ENCODE peak calls at places on chromosomes 4 and X, in seven cellular contexts. D, T, H, R, B, A and X are unnamed samples.

GRCh38 chrX:104329731-104330130 is 75.0 kb upstream of the ESX1 start:
- DNase-seq in D (no peak), T (no peak), H (no peak), R (no peak), B (no peak), A (no peak), X (peak; percentile 51)

GRCh38 chr4:8703857-8704495 is 111.4 kb downstream of the CPZ start:
- DNase-seq in D (no peak), T (no peak), H (no peak), R (no peak), B (no peak), A (no peak), X (no peak)

GRCh38 chrX:33194289-33194688 is 17.1 kb downstream of the DMD start:
- DNase-seq in D (no peak), T (no peak), H (no peak), R (no peak), B (no peak), A (no peak), X (no peak)

GRCh38 chr4:52425751-52426326 is 233.3 kb downstream of the USP46 start:
- DNase-seq in D (no peak), T (no peak), H (no peak), R (no peak), B (no peak), A (no peak), X (no peak)

GRCh38 chrX:132041016-132041415 is 17.9 kb downstream of the STK26 start:
- DNase-seq in D (peak; percentile 58), T (no peak), H (no peak), R (no peak), B (peak; percentile 28), A (peak; percentile 10), X (peak; percentile 19)

GRCh38 chrX:103362504-103362903 is 6.2 kb downstream of the TCEAL9 start:
- DNase-seq in D (peak; percentile 89), T (no peak), H (no peak), R (peak; percentile 27), B (peak; percentile 38), A (peak; percentile 64), X (no peak)

GRCh38 chrX:49163555-49164419 is 1.2 kb downstream of the MAGIX start:
- DNase-seq in D (peak; percentile 92), T (peak; percentile 98), H (peak; percentile 90), R (peak; percentile 89), B (peak; percentile 76), A (peak; percentile 75), X (peak; percentile 86)

GRCh38 chrX:13252726-13253125 is 67.1 kb downstream of the ATXN3L start:
- DNase-seq in D (no peak), T (no peak), H (no peak), R (no peak), B (peak; percentile 33), A (peak; percentile 36), X (no peak)

GRCh38 chrX:150269613-150270254 is 93.4 kb upstream of the MAMLD1 start:
- DNase-seq in D (peak; percentile 34), T (no peak), H (peak; percentile 53), R (no peak), B (peak; percentile 9), A (peak; percentile 11), X (no peak)

GRCh38 chr4:178612725-178613124 is 1170.5 kb upstream of the AGA start:
- DNase-seq in D (no peak), T (no peak), H (no peak), R (no peak), B (no peak), A (no peak), X (no peak)

GRCh38 chr4:152290522-152290921 is 245.4 kb downstream of the FBXW7 start:
- DNase-seq in D (no peak), T (no peak), H (no peak), R (no peak), B (peak; percentile 25), A (no peak), X (no peak)

GRCh38 chr4:122963222-122963621 is 40.8 kb upstream of the NUDT6 start:
- DNase-seq in D (no peak), T (no peak), H (no peak), R (no peak), B (peak; percentile 76), A (peak; percentile 31), X (peak; percentile 16)

GRCh38 chr4:56653461-56654237 is 27.4 kb downstream of the HOPX start:
- DNase-seq in D (no peak), T (no peak), H (no peak), R (no peak), B (no peak), A (no peak), X (no peak)

GRCh38 chrX:105552395-105552794 is 269.9 kb upstream of the NRK start:
- DNase-seq in D (peak; percentile 18), T (no peak), H (no peak), R (no peak), B (peak; percentile 76), A (no peak), X (peak; percentile 1)

GRCh38 chrX:56499372-56499771 is 64.1 kb upstream of the UBQLN2 start:
- DNase-seq in D (no peak), T (no peak), H (no peak), R (no peak), B (no peak), A (no peak), X (no peak)
- H3K4me3 ChIP-seq in D (no peak overlapping the region), T (no peak overlapping the region), H (no peak overlapping the region), R (no peak overlapping the region), B (no peak overlapping the region), A (no peak overlapping the region), X (no peak overlapping the region)

GRCh38 chrX:23331701-23332100 is 2.9 kb upstream of the PTCHD1 start:
- DNase-seq in D (peak; percentile 47), T (no peak), H (no peak), R (no peak), B (no peak), A (no peak), X (no peak)

GRCh38 chrX:23333842-23334535 is 660 bp upstream of the PTCHD1 start:
- DNase-seq in D (peak; percentile 76), T (peak; percentile 56), H (peak; percentile 40), R (no peak), B (no peak), A (no peak), X (no peak)

GRCh38 chrX:23332888-23333821 is 1.5 kb upstream of the PTCHD1 start:
- DNase-seq in D (peak; percentile 69), T (peak; percentile 68), H (peak; percentile 30), R (no peak), B (no peak), A (no peak), X (no peak)

GRCh38 chrX:23334536-23334870 is at the start of gene PTCHD1:
- DNase-seq in D (no peak), T (peak; percentile 55), H (peak; percentile 48), R (no peak), B (no peak), A (no peak), X (no peak)

DNA sequence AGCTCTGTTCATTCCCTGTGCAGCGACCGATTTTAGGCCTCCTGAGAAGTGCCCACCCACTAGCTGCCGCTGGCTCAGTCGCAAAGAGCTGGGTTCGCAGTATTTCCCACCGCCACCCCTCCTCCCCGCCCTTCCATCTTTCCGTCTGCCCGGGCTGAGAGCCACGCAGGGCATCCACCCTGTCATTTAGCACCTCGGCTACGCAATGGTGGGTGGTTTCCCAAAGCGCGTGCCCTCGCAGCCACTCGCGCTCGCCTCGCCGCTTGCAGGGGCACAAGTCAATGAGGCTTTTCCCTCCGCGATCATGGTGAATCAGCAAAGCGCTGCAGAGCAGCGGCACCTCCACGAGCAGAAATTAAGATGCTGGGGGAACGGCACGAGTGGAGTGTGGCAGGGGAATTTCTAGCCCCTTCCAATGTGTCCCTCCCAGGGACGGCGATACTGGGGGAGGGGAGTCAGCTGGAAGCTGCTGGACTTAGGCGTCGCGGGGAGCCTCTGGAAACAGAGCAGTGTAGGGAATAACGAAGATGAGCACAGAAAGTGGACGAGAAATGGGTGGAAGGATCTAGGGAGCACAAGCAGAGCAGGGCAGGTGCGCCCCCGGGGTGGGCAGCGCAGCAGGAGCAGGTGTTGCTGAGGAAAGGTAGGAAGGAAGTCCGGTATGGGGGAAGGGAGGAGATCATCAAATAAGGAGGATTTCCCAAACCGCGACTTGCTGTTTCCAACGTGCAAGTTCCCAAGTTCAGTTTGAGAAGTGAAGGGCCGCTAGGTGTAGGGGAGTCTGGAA is 2.4 kb upstream of the PTCHD1 start:
- DNase-seq in D (no peak), T (peak; percentile 46), H (peak; percentile 47), R (no peak), B (no peak), A (no peak), X (no peak)
- H3K4me3 ChIP-seq in D (peak overlapping the region; percentile 18), T (no peak overlapping the region), H (no peak overlapping the region), R (no peak overlapping the region), B (no peak overlapping the region), A (no peak overlapping the region), X (no peak overlapping the region)

GRCh38 chr4:82043081-82043808 is 330.5 kb downstream of the HNRNPD start:
- DNase-seq in D (peak; percentile 76), T (no peak), H (no peak), R (peak; percentile 40), B (no peak), A (no peak), X (no peak)
- H3K4me3 ChIP-seq in D (peak overlapping the region; percentile 51), T (no peak overlapping the region), H (no peak overlapping the region), R (no peak overlapping the region), B (no peak overlapping the region), A (no peak overlapping the region), X (no peak overlapping the region)

DNA sequence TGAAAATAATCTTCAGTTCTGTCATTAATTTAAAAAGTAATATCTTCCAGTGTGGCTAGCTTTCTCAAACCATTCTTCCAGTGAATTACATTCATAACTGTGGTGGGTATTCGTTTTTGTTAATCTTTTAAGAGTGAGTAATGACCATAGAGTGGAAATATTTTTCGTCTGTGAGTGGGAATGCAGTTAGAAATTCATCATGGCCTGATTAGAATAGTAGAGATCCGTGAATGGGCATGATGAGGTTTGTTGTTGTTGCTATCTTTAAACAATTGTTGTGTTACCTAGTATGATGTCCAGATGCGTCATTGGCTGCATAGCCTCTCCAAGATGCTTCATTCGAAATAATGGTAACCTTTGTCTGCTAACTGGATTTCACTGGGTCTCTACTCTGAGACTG is 138.7 kb upstream of the SFRP2 start:
- DNase-seq in D (no peak), T (no peak), H (no peak), R (no peak), B (peak; percentile 37), A (peak; percentile 84), X (no peak)
- H3K4me3 ChIP-seq in D (no peak overlapping the region), T (no peak overlapping the region), H (no peak overlapping the region), R (no peak overlapping the region), B (no peak overlapping the region), A (no peak overlapping the region), X (no peak overlapping the region)

GRCh38 chrX:2500091-2500680 is 590 bp downstream of the DHRSX start:
- DNase-seq in D (peak; percentile 70), T (peak; percentile 91), H (peak; percentile 84), R (peak; percentile 46), B (peak; percentile 77), A (peak; percentile 64), X (peak; percentile 65)

GRCh38 chrX:2500681-2501151 is at the start of the genes DHRSX and ZBED1:
- DNase-seq in D (peak; percentile 48), T (peak; percentile 94), H (peak; percentile 90), R (no peak), B (no peak), A (peak; percentile 25), X (peak; percentile 8)

GRCh38 chrX:2499507-2499906 is 1.3 kb downstream of the DHRSX start:
- DNase-seq in D (no peak), T (no peak), H (no peak), R (no peak), B (no peak), A (no peak), X (no peak)

GRCh38 chrX:2497961-2498780 is 2.6 kb downstream of the DHRSX start:
- DNase-seq in D (no peak), T (no peak), H (no peak), R (peak; percentile 38), B (peak; percentile 43), A (peak; percentile 46), X (peak; percentile 56)

GRCh38 chrX:2498781-2499302 is 1.9 kb downstream of the DHRSX start:
- DNase-seq in D (peak; percentile 37), T (no peak), H (no peak), R (peak; percentile 34), B (peak; percentile 35), A (peak; percentile 34), X (peak; percentile 76)
- H3K4me3 ChIP-seq in D (no peak overlapping the region), T (no peak overlapping the region), H (peak overlapping the region; percentile 92), R (no peak overlapping the region), B (peak overlapping the region; percentile 68), A (peak overlapping the region; percentile 78), X (peak overlapping the region; percentile 81)